ENCODE peak calls at places on chromosome 7, in seven cellular contexts. B is H9, K is IMR-90, G is trophoblast cell, U is mesendoderm, E is mesenchymal stem cell, A is H1. D is an unnamed sample.

GRCh38 chr7:106590209-106590816 is 70.6 kb downstream of the CCDC71L start:
- DNase-seq in B (no peak), K (no peak), G (no peak), U (peak), E (no peak), A (no peak), D (no peak)

GRCh38 chr7:2876031-2876862 is 32.1 kb upstream of the GNA12 start:
- DNase-seq in B (no peak), K (peak), G (peak), U (peak), E (peak), A (no peak), D (no peak)

GRCh38 chr7:112036071-112036470 is 170.1 kb downstream of the DOCK4 start:
- DNase-seq in B (no peak), K (peak), G (no peak), U (no peak), E (peak), A (no peak), D (no peak)

GRCh38 chr7:91565499-91566331 is 301.5 kb downstream of the FZD1 start:
- DNase-seq in B (no peak), K (no peak), G (no peak), U (no peak), E (no peak), A (no peak), D (no peak)

GRCh38 chr7:139909379-139910050 is 80.5 kb downstream of the TBXAS1 start:
- DNase-seq in B (no peak), K (peak), G (no peak), U (no peak), E (no peak), A (no peak), D (no peak)

GRCh38 chr7:155543926-155544325 is 2.4 kb downstream of the CNPY1 start:
- DNase-seq in B (no peak), K (no peak), G (no peak), U (no peak), E (no peak), A (no peak), D (no peak)

GRCh38 chr7:159071260-159071659 is 73.4 kb downstream of the VIPR2 start:
- DNase-seq in B (peak), K (no peak), G (no peak), U (no peak), E (no peak), A (no peak), D (no peak)

GRCh38 chr7:6078548-6078947 is 47.4 kb downstream of the ANKRD61 start:
- DNase-seq in B (no peak), K (no peak), G (no peak), U (no peak), E (no peak), A (no peak), D (no peak)

GRCh38 chr7:47806701-47807103 is 141.6 kb downstream of the PKD1L1 start:
- DNase-seq in B (no peak), K (no peak), G (no peak), U (no peak), E (no peak), A (no peak), D (no peak)

GRCh38 chr7:106652909-106653308 is 8.0 kb downstream of the CCDC71L start:
- DNase-seq in B (no peak), K (no peak), G (no peak), U (no peak), E (no peak), A (no peak), D (no peak)

GRCh38 chr7:951881-952547 is 2.5 kb downstream of the ADAP1 start:
- DNase-seq in B (no peak), K (no peak), G (no peak), U (no peak), E (no peak), A (no peak), D (no peak)

GRCh38 chr7:44257618-44258422 is 57.0 kb downstream of the YKT6 start:
- DNase-seq in B (no peak), K (peak), G (peak), U (peak), E (peak), A (no peak), D (no peak)

DNA sequence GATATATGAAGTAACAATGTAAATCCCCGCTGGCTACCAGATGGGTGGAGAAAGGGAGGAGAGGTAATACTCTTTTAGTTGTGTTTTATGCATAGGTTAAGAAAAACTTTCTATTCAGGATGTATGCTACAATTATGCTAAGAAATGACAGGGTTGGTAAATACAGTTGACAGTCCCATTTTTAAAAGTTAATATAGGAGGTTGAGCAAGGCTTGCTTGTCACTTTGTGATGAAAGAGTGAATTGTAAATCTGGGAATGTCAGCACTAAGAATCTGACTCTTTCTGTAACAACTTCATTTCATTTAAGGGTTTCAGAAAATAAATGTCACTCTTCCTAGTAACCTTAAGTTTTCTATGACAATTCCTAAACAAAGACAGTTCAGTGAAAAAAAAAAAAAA is 59.8 kb downstream of the PTPRZ1 start:
- DNase-seq in B (no peak), K (no peak), G (no peak), U (no peak), E (no peak), A (no peak), D (no peak)
- H2BK5ac ChIP-seq in B (no peak), K (no peak), G (no peak), U (no peak), E (no peak), A (no peak), D (no peak)

DNA sequence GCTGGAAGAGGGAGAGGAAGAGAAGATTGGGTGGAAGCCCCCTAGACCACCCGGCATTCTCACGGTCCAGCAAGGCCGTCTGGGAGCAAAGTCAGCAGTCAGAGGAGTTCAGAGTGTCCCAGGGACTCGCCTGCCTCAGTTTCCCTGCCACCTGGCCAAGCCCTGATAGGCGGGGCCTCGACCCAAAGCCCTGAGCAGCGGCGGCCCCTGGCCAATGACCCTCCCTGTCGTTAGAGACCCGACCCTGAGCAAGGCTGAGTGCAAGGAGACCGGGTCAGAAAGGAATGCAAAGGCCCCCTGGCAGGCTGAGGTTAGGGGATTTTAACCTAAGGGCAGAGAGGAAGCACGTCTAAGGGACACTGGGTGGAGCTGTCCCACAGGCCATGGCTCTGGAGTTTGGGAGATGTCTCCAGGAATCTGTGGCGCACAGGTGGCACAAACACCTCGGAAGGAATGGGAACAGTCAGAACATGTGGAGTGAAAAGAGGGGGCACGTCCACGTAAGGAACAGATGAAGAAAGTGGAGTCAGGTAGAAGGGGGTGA is 196.8 kb upstream of the PDE1C start:
- DNase-seq in B (peak), K (no peak), G (no peak), U (peak), E (no peak), A (no peak), D (no peak)
- H2BK5ac ChIP-seq in B (no peak), K (no peak), G (no peak), U (no peak), E (no peak), A (no peak), D (no peak)

GRCh38 chr7:134514663-134515062 is 12.7 kb upstream of the AKR1B10 start:
- DNase-seq in B (no peak), K (peak), G (peak), U (peak), E (peak), A (no peak), D (peak)
- H2BK5ac ChIP-seq in B (no peak), K (no peak), G (no peak), U (no peak), E (no peak), A (no peak), D (no peak)

DNA sequence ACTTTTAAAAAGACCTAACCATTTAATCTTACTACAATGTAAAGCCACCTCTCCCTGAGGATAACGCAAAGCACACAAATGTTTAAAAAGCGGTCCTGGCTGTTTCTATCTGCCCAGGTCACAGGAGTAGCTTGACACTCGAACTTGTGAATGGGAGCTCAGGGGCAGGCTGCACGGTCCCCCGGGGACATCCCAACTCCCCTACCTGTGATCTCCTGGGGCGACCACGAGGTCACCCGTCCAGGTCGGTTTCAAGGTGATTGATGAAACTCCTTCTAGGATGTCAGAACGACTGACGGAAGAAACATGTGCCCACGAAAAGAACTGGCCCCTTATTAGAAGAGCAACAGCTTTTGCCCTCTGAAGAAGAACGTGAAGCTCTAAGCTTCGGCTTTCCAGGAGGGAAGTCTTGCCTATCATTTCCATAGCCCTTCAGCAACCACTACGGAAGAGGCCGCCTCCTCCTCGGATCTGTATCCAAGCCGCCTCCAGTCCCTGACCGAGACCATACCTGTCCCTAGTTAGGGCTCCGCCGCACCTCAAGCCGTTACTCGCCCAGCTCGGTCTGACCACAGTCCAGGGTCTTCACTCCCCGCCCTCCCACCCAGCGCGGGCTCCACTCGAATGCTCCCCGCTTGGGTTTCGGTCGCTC is 449 bp downstream of the CYCS start:
- DNase-seq in B (no peak), K (no peak), G (peak), U (peak), E (no peak), A (no peak), D (peak)
- H2BK5ac ChIP-seq in B (peak), K (peak), G (peak), U (no peak), E (no peak), A (peak), D (peak)

GRCh38 chr7:152711444-152711944 is 35.6 kb upstream of the XRCC2 start:
- DNase-seq in B (no peak), K (no peak), G (no peak), U (no peak), E (no peak), A (no peak), D (no peak)
- H2BK5ac ChIP-seq in B (no peak), K (no peak), G (no peak), U (no peak), E (no peak), A (no peak), D (no peak)

GRCh38 chr7:76268376-76268775 is 34.1 kb upstream of the HSPB1 start:
- DNase-seq in B (no peak), K (no peak), G (no peak), U (no peak), E (no peak), A (no peak), D (no peak)

GRCh38 chr7:76269895-76270294 is 32.6 kb upstream of the HSPB1 start:
- DNase-seq in B (no peak), K (no peak), G (no peak), U (no peak), E (no peak), A (no peak), D (no peak)

GRCh38 chr7:76273503-76273902 is 29.0 kb upstream of the HSPB1 start:
- DNase-seq in B (no peak), K (no peak), G (no peak), U (no peak), E (no peak), A (no peak), D (no peak)

GRCh38 chr7:76272142-76272541 is 30.3 kb upstream of the HSPB1 start:
- DNase-seq in B (no peak), K (no peak), G (no peak), U (no peak), E (no peak), A (no peak), D (no peak)

GRCh38 chr7:76272872-76273271 is 29.6 kb upstream of the HSPB1 start:
- DNase-seq in B (no peak), K (no peak), G (no peak), U (no peak), E (no peak), A (no peak), D (no peak)
- H2BK5ac ChIP-seq in B (no peak), K (no peak), G (no peak), U (no peak), E (no peak), A (no peak), D (no peak)

GRCh38 chr7:38548605-38549004 is 82.6 kb downstream of the AMPH start:
- DNase-seq in B (no peak), K (no peak), G (no peak), U (no peak), E (no peak), A (no peak), D (no peak)

GRCh38 chr7:38558786-38559185 is 72.4 kb downstream of the AMPH start:
- DNase-seq in B (no peak), K (peak), G (peak), U (no peak), E (no peak), A (no peak), D (no peak)

GRCh38 chr7:38550881-38551280 is 80.3 kb downstream of the AMPH start:
- DNase-seq in B (no peak), K (no peak), G (no peak), U (no peak), E (no peak), A (no peak), D (no peak)

DNA sequence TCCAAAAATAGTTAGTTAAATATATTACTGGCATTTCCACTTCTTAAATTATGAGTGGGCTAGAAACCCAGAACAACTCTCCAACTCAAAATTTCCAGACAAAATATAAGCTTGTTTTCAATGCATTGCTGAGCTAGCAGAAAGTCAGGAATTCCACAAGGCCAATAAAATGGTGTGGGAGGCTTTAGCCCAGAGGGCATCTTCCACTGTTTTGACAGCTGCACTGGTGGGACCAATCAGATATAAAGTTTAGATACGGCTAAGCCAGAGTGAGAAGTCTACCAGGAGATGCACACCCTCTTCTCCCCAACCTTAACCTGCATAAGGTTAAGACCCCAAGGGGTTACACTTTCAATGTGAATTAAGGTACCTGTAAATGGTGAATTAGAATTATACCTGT is 76.6 kb downstream of the AMPH start:
- DNase-seq in B (no peak), K (no peak), G (no peak), U (no peak), E (no peak), A (no peak), D (no peak)
- H2BK5ac ChIP-seq in B (no peak), K (no peak), G (no peak), U (no peak), E (no peak), A (no peak), D (no peak)

DNA sequence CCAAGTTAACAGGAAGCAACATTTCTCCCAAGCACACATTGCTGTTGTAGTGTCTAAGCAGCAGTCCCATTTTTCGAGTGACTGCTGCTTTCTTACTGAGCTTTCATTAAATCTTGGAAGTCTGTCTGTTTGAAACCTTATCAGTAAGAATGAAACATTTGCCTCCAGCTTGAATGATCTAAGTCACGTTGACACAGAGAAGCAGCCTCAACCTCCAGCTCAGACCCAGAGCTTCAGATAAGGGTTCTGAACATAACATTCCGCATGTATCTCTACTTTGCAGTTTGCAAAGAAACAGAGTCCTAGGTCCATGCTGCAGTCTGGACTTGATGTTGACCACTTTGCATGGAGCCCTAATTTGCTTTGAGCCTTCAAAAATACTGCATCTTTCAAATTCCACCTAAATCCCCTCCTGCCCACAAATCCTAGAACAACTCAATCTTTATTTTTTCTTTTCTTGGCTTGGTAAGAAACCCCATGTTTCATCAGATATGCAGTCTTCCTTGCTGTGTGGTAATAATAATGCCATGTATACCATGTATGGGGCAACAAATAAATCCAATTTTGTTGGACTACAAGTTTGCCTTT is 698.7 kb upstream of the IGFBP3 start:
- DNase-seq in B (no peak), K (no peak), G (peak), U (no peak), E (peak), A (no peak), D (no peak)
- H2BK5ac ChIP-seq in B (no peak), K (no peak), G (no peak), U (no peak), E (no peak), A (no peak), D (no peak)

D was measured in neuronal stem cell.